ENCODE peak calls at places on chromosomes 1 and 21, in six cellular contexts. Q is AG04450; F is CD4-positive, CD25-positive, alpha-beta regulatory T cell; O is left ventricle myocardium inferior; N is pancreas; R is H1. C is an unnamed sample.
A peak's percentile ranks its signal among the peaks of the same experiment; 100 is the strongest.

GRCh38 chr1:222643603-222643936 is 25.7 kb downstream of the MIA3 start:
- DNase-seq in F (no peak), Q (no peak), O (no peak), N (no peak), R (no peak), C (no peak)

GRCh38 chr1:224211262-224211962 is 28.4 kb downstream of the DEGS1 start:
- DNase-seq in N (peak; percentile 33), Q (peak; percentile 66), O (no peak), F (no peak), R (no peak), C (no peak)

GRCh38 chr1:156797212-156797871 is 19.3 kb downstream of the SH2D2A start:
- DNase-seq in O (no peak), R (no peak), Q (peak; percentile 26), N (no peak), F (peak; percentile 70), C (peak; percentile 70)

GRCh38 chr1:33383974-33384767 is 46.7 kb downstream of the PHC2 start:
- DNase-seq in O (no peak), F (no peak), N (no peak), Q (no peak), R (no peak), C (no peak)

GRCh38 chr21:33362044-33362555 is 37.3 kb downstream of the IFNAR1 start:
- DNase-seq in Q (no peak), O (no peak), R (peak; percentile 56), N (no peak), F (peak; percentile 88), C (peak; percentile 86)

GRCh38 chr1:30262158-30262557 is 461.2 kb downstream of the MATN1 start:
- DNase-seq in N (no peak), F (no peak), Q (no peak), O (no peak), R (no peak), C (no peak)

GRCh38 chr1:53930932-53931331 is 14.6 kb downstream of the IFT25 start:
- DNase-seq in Q (no peak), O (no peak), N (no peak), F (no peak), R (no peak), C (no peak)

GRCh38 chr1:218351617-218352438 is 6.7 kb downstream of the TGFB2 start:
- DNase-seq in R (no peak), Q (no peak), F (no peak), O (no peak), N (no peak), C (no peak)

GRCh38 chr1:245807954-245808719 is 653.4 kb downstream of the KIF26B start:
- DNase-seq in Q (no peak), O (no peak), N (no peak), R (no peak), F (no peak), C (no peak)

GRCh38 chr1:18653922-18654321 is 23.3 kb downstream of the PAX7 start:
- DNase-seq in N (no peak), O (no peak), R (no peak), F (no peak), Q (no peak), C (no peak)

GRCh38 chr1:27569088-27569459 is 34.9 kb downstream of the AHDC1 start:
- DNase-seq in F (no peak), R (no peak), Q (no peak), N (no peak), O (no peak), C (no peak)

GRCh38 chr1:173430707-173431662 is 46.1 kb upstream of the PRDX6 start:
- DNase-seq in F (peak; percentile 82), N (peak; percentile 85), Q (peak; percentile 76), O (peak; percentile 85), R (peak; percentile 87), C (peak; percentile 76)

GRCh38 chr1:39949891-39950290 is 5.1 kb upstream of the MFSD2A start:
- DNase-seq in R (no peak), O (no peak), Q (no peak), N (no peak), F (no peak), C (no peak)

GRCh38 chr1:231385118-231385748 is 36.9 kb downstream of the EGLN1 start:
- DNase-seq in F (no peak), Q (no peak), O (no peak), R (no peak), N (peak; percentile 45), C (no peak)

GRCh38 chr1:179030130-179030529 is 4.4 kb downstream of the FAM20B start:
- DNase-seq in R (no peak), F (no peak), Q (no peak), N (no peak), O (no peak), C (no peak)

GRCh38 chr1:179026813-179027664 is 1.3 kb downstream of the FAM20B start:
- DNase-seq in O (no peak), N (peak; percentile 25), Q (no peak), F (no peak), R (no peak), C (no peak)

GRCh38 chr1:179031284-179031683 is 5.6 kb downstream of the FAM20B start:
- DNase-seq in O (no peak), N (no peak), F (no peak), Q (no peak), R (no peak), C (no peak)

GRCh38 chr1:179030683-179031082 is 5.0 kb downstream of the FAM20B start:
- DNase-seq in Q (no peak), R (no peak), N (no peak), O (no peak), F (no peak), C (no peak)

GRCh38 chr1:179029293-179029692 is 3.6 kb downstream of the FAM20B start:
- DNase-seq in F (no peak), Q (no peak), R (no peak), O (no peak), N (no peak), C (no peak)
- H3K27ac ChIP-seq in F (no peak overlapping the region), Q (no peak overlapping the region), R (no peak overlapping the region), O (peak overlapping the region; percentile 54), N (no peak overlapping the region), C (peak overlapping the region; percentile 21)

GRCh38 chr1:247007511-247008405 is at the start of gene ZNF695:
- DNase-seq in R (peak; percentile 91), Q (peak; percentile 82), O (peak; percentile 86), N (peak; percentile 87), F (peak; percentile 4), C (no peak)

GRCh38 chr1:247013391-247013790 is 5.5 kb upstream of the ZNF695 start:
- DNase-seq in O (no peak), R (no peak), Q (no peak), F (no peak), N (no peak), C (no peak)

GRCh38 chr1:247008406-247008799 is 546 bp upstream of the ZNF695 start:
- DNase-seq in Q (no peak), R (no peak), N (no peak), F (no peak), O (no peak), C (no peak)
- H3K9me3 ChIP-seq in Q (peaks cover 14% of the 10 kb centered on the region), R (peaks cover 3% of the 10 kb centered on the region), N (no peaks in the 10 kb centered on the region), F (peaks cover 6% of the 10 kb centered on the region), O (peaks cover 43% of the 10 kb centered on the region), C (no peaks in the 10 kb centered on the region)

DNA sequence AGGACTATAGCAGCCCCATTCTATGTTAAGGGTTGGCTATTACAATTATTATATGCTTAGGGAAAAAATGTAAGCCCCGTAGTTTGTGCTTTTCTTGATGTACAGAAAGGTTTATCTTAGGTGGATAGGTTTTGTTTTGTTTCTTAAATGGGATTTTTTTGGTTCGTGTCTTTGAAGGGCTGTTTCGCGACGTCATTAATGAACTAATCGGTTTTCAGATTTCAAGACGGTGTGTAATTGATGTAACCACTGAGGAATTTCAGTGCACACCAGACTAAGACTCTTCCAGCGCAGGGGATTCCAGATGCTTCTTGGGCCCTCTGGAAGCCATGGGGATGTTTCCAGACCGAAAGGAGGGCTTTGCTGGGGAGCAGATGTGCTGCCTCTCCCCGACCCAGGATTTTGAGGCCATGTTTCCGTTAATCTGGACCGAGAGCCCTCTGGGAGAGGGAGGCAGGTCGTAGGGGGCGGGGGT is 4.8 kb upstream of the SIM2 start:
- DNase-seq in Q (no peak), O (no peak), N (no peak), R (no peak), F (no peak), C (no peak)
- H3K4me3 ChIP-seq in Q (no peak overlapping the region), O (no peak overlapping the region), N (no peak overlapping the region), R (no peak overlapping the region), F (no peak overlapping the region), C (no peak overlapping the region)

DNA sequence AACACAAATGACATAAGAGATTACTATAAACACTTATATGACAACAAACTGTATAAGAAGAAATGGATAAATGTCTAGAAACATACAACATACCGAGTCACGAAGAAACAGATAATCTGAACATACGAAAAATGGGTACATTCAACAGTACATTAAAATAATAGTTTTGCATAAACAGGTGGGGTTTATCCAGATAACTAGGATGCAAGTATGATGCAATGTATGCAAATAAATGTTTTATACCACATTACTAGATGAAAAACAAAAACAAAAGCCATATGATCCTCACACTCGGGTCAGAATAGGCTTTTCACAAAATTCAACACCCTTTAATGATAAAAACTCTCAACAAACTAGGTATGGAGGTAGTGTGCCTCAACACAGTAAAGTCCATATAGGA is 1585.7 kb downstream of the BRINP3 start:
- DNase-seq in F (no peak), R (no peak), O (no peak), Q (no peak), N (no peak), C (no peak)
- H3K27ac ChIP-seq in F (no peak overlapping the region), R (no peak overlapping the region), O (no peak overlapping the region), Q (no peak overlapping the region), N (no peak overlapping the region), C (no peak overlapping the region)

GRCh38 chr1:228093050-228093906 is 9.8 kb downstream of the C1orf35 start:
- DNase-seq in F (no peak), N (no peak), Q (no peak), R (no peak), O (no peak), C (no peak)

GRCh38 chr1:228091084-228091483 is 8.6 kb downstream of the ARF1 start:
- DNase-seq in R (no peak), F (no peak), Q (no peak), N (no peak), O (no peak), C (no peak)

GRCh38 chr1:228090613-228091081 is 8.1 kb downstream of the ARF1 start:
- DNase-seq in O (no peak), F (no peak), R (no peak), N (no peak), Q (no peak), C (no peak)

GRCh38 chr1:228094432-228095016 is 8.6 kb downstream of the C1orf35 start:
- DNase-seq in R (no peak), Q (no peak), F (no peak), N (no peak), O (no peak), C (no peak)

GRCh38 chr1:228092342-228093049 is 10.0 kb downstream of the ARF1 start:
- DNase-seq in F (no peak), Q (no peak), N (no peak), O (no peak), R (no peak), C (no peak)
- H3K9me3 ChIP-seq in F (peaks cover 6% of the 10 kb centered on the region), Q (peaks cover 24% of the 10 kb centered on the region), N (no peaks in the 10 kb centered on the region), O (peaks cover 14% of the 10 kb centered on the region), R (peaks cover 3% of the 10 kb centered on the region), C (peaks cover 7% of the 10 kb centered on the region)

GRCh38 chr1:42761567-42761966 is 5.3 kb downstream of the P3H1 start:
- DNase-seq in O (no peak), F (no peak), Q (no peak), N (no peak), R (no peak), C (no peak)
- H3K4me3 ChIP-seq in O (no peak overlapping the region), F (no peak overlapping the region), Q (no peak overlapping the region), N (no peak overlapping the region), R (no peak overlapping the region), C (no peak overlapping the region)

GRCh38 chr1:107870691-107871090 is 94.3 kb downstream of the VAV3 start:
- DNase-seq in Q (no peak), O (no peak), N (no peak), R (no peak), F (no peak), C (no peak)
- H3K27ac ChIP-seq in Q (no peak overlapping the region), O (no peak overlapping the region), N (no peak overlapping the region), R (no peak overlapping the region), F (peak overlapping the region; percentile 63), C (no peak overlapping the region)

C was measured in CD8-positive, alpha-beta memory T cell.